ENCODE peak calls at places on chromosomes 3 and 15, in four cellular contexts. Q, I, F and V are unnamed samples.

GRCh38 chr15:55151621-55152020 is 45.1 kb downstream of the RSL24D1 start:
- DNase-seq in Q (no peak), I (no peak), F (no peak), V (no peak)

GRCh38 chr15:50341737-50342136 is 13.3 kb downstream of the GABPB1 start:
- DNase-seq in Q (no peak), I (no peak), F (no peak), V (no peak)

GRCh38 chr3:150319900-150320299 is 88.2 kb upstream of the TSC22D2 start:
- DNase-seq in Q (no peak), I (no peak), F (peak), V (no peak)

GRCh38 chr3:44942202-44942921 is 33.6 kb downstream of the ZDHHC3 start:
- DNase-seq in Q (no peak), I (no peak), F (peak), V (no peak)

GRCh38 chr3:50830451-50830850 is 155.7 kb downstream of the DOCK3 start:
- DNase-seq in Q (no peak), I (no peak), F (no peak), V (no peak)

GRCh38 chr15:77035584-77035983 is 35.3 kb downstream of the TSPAN3 start:
- DNase-seq in Q (no peak), I (no peak), F (no peak), V (no peak)

GRCh38 chr3:184338538-184338945 is 1.1 kb downstream of the FAM131A start:
- DNase-seq in Q (peak), I (no peak), F (no peak), V (peak)

GRCh38 chr15:35720984-35721383 is 175.0 kb upstream of the DPH6 start:
- DNase-seq in Q (no peak), I (no peak), F (no peak), V (no peak)

GRCh38 chr15:74793135-74794028 is 11.5 kb downstream of the CSK start:
- DNase-seq in Q (no peak), I (no peak), F (no peak), V (no peak)

GRCh38 chr3:68067314-68067713 is 412.9 kb upstream of the SUCLG2 start:
- DNase-seq in Q (no peak), I (no peak), F (no peak), V (no peak)

GRCh38 chr3:157136647-157137387 is 23.1 kb downstream of the CCNL1 start:
- DNase-seq in Q (no peak), I (no peak), F (no peak), V (no peak)

GRCh38 chr15:83111149-83111548 is 3.7 kb downstream of the TM6SF1 start:
- DNase-seq in Q (no peak), I (no peak), F (no peak), V (no peak)

GRCh38 chr3:193665370-193665989 is 72.5 kb downstream of the OPA1 start:
- DNase-seq in Q (no peak), I (no peak), F (peak), V (no peak)

GRCh38 chr3:59480486-59480995 is 430.7 kb upstream of the CFAP20DC start:
- DNase-seq in Q (no peak), I (no peak), F (no peak), V (no peak)

GRCh38 chr3:28317438-28318022 is 31.0 kb upstream of the ZCWPW2 start:
- DNase-seq in Q (peak), I (no peak), F (peak), V (no peak)

GRCh38 chr3:10008588-10009344 is 17.5 kb upstream of the FANCD2 start:
- DNase-seq in Q (peak), I (no peak), F (peak), V (peak)
- TF ChIP-seq POLR2A in Q (no peak), I (no peak), F (peak), V (no peak)

GRCh38 chr3:32684800-32685603 is at the start of gene CNOT10:
- DNase-seq in Q (peak), I (peak), F (peak), V (peak)
- TF ChIP-seq CTCF in Q (no peak), I (no peak), F (peak), V (peak)

GRCh38 chr3:125055913-125056705 is at the start of gene HEG1:
- DNase-seq in Q (peak), I (peak), F (peak), V (peak)
- TF ChIP-seq POLR2A in Q (peak), I (no peak), F (no peak), V (peak)

DNA sequence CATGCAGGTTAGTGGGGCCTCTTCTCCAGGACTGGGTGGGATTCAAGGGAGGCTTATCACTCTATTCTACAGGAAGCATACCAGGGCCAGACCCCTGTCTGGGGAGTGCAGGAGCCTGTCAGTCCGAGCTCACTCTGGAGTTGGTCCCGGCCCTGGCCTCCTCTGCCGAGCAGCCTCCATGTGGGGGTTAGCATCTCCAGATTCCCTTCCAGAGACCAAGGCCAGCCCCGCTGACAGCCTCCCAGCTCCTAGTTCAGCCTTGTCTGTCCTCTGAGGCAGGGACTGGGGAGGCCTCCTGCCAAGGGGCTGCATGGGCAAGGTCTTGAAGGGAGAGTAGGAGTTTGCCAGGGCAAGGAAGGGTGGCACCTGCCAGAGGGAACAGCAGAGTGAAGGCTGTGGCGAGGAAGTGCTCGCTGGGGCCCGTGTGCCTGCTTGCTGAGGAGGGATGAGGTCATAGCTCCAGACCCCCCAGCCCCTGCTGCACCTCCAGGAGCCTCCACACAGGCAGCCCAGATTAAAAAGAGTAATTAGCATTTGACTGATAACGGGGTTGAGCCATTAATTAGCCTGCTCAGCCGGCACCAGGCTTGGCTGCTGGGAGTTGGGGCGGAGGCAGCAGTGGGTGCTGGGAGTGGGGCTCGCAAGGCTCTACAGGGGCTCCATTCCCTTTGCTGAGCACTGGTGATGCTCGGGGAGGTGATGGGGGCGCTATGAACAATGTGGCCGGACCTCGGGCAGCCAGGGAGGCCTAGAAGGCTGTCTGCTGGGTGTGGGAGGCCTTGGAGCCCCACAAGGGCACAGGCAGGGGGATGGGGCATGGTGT is 54.3 kb downstream of the DNAJB8 start:
- DNase-seq in Q (no peak), I (no peak), F (no peak), V (no peak)
- TF ChIP-seq CTCF in Q (no peak), I (no peak), F (no peak), V (no peak)

GRCh38 chr3:167734498-167735232 is at the start of gene PDCD10:
- DNase-seq in Q (peak), I (peak), F (peak), V (peak)
- TF ChIP-seq POLR2A in Q (peak), I (no peak), F (peak), V (peak)

GRCh38 chr3:13548696-13549512 is at the start of gene FBLN2:
- DNase-seq in Q (no peak), I (no peak), F (no peak), V (no peak)

GRCh38 chr3:13550791-13551360 is 2.0 kb downstream of the FBLN2 start:
- DNase-seq in Q (no peak), I (no peak), F (no peak), V (no peak)

GRCh38 chr3:13549513-13550256 is 760 bp downstream of the FBLN2 start:
- DNase-seq in Q (no peak), I (no peak), F (no peak), V (no peak)

GRCh38 chr3:13547591-13548371 is 1.1 kb upstream of the FBLN2 start:
- DNase-seq in Q (no peak), I (no peak), F (no peak), V (no peak)

DNA sequence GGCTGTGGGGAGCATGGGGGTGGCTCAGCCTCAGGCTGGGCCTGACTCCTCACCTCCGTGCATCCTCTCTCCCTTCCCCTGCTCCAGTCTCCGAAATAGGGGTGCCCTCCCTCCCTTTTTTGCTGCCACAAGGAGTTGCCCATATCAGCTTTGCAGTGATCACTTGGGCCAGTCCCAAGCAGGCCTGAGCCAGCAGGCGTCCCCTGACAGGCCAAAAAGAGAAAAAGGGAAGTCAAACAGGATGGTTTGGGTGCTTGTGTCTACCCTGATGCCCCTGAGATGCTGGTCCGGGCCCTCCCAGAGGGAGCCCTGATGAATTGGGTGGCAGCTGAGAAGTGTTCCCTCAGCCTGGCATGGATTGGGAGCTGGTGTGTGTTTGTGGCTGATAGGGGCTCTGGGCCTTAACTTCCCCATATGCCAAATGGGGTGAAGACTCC is 1.4 kb downstream of the FBLN2 start:
- DNase-seq in Q (no peak), I (no peak), F (no peak), V (no peak)
- TF ChIP-seq CTCF in Q (no peak), I (no peak), F (no peak), V (no peak)

DNA sequence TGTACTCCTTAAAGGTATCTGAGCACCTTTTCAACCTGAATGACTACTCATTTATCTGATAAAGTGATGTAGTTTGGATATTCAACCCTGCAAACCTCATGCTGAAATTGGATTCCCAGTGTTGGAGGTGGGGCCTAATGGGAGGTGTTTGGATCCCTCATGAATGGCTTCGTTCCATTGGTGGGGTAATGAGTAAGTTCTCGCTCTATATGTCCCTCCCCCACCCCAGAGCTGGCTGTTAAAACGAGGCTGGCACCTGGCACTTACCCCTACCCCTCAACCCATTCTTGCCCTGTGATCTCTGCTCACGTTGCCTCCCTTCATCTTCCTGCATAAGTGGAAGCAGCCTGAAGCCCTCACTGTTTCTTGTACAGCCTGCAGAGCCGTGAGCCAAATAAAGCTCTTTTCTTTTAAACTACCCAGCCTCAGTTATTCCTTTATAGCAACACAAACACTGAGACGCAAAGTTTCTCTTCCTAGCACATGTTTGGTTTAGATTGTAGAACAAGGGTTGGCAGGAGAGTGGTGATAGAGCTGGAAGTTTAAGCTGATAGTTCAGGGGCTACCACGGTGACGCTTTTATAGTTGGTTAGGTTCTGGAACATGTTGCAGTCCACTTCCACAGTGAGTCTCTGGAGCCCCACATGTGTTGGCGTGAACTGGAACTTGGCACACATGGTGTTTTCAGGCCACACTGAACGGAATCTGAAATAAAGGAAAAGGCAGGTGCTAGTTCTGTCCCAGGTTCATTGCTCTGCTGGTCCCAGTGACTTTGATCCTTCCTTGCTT is 11.8 kb downstream of the CCNDBP1 start:
- DNase-seq in Q (no peak), I (no peak), F (no peak), V (no peak)
- TF ChIP-seq POLR2A in Q (no peak), I (no peak), F (no peak), V (no peak)